ENCODE peak calls at places on chromosomes 1 and 21, in seven cellular contexts. One of them, this sample, is unnamed. For H3K36me3 and H3K4me1, the result is how much of the 10 kb centered on the place peaks cover.

GRCh38 chr1:160665330-160666078 is 18.7 kb upstream of the SLAMF1 start:
- DNase-seq in kidney: peak
- DNase-seq in right lobe of liver: no peak
- DNase-seq in SK-N-SH: no peak
- DNase-seq in GM23338: peak
- DNase-seq in upper lobe of right lung: peak
- DNase-seq in esophagus squamous epithelium: no peak
- DNase-seq in this sample: no peak

GRCh38 chr1:3869751-3870301 is 12.6 kb downstream of the DFFB start:
- DNase-seq in kidney: no peak
- DNase-seq in right lobe of liver: no peak
- DNase-seq in SK-N-SH: no peak
- DNase-seq in GM23338: peak
- DNase-seq in upper lobe of right lung: no peak
- DNase-seq in esophagus squamous epithelium: no peak
- DNase-seq in this sample: peak

GRCh38 chr21:45415943-45416611 is 11.1 kb downstream of the COL18A1 start:
- DNase-seq in kidney: peak
- DNase-seq in right lobe of liver: peak
- DNase-seq in SK-N-SH: no peak
- DNase-seq in GM23338: no peak
- DNase-seq in upper lobe of right lung: no peak
- DNase-seq in esophagus squamous epithelium: no peak
- DNase-seq in this sample: no peak

GRCh38 chr1:185996211-185996610 is 262.0 kb downstream of the HMCN1 start:
- DNase-seq in kidney: no peak
- DNase-seq in right lobe of liver: no peak
- DNase-seq in SK-N-SH: no peak
- DNase-seq in GM23338: no peak
- DNase-seq in upper lobe of right lung: no peak
- DNase-seq in esophagus squamous epithelium: no peak
- DNase-seq in this sample: no peak

GRCh38 chr1:180927348-180927747 is 14.7 kb downstream of the KIAA1614 start:
- DNase-seq in kidney: peak
- DNase-seq in right lobe of liver: peak
- DNase-seq in SK-N-SH: no peak
- DNase-seq in GM23338: no peak
- DNase-seq in upper lobe of right lung: no peak
- DNase-seq in esophagus squamous epithelium: no peak
- DNase-seq in this sample: peak

GRCh38 chr1:201456499-201457309 is 12.3 kb downstream of the PHLDA3 start:
- DNase-seq in kidney: peak
- DNase-seq in right lobe of liver: no peak
- DNase-seq in SK-N-SH: no peak
- DNase-seq in GM23338: no peak
- DNase-seq in upper lobe of right lung: peak
- DNase-seq in esophagus squamous epithelium: no peak
- DNase-seq in this sample: no peak

GRCh38 chr1:109789771-109790170 is 26.0 kb upstream of the EPS8L3 start:
- DNase-seq in kidney: peak
- DNase-seq in right lobe of liver: no peak
- DNase-seq in SK-N-SH: peak
- DNase-seq in GM23338: no peak
- DNase-seq in upper lobe of right lung: peak
- DNase-seq in esophagus squamous epithelium: no peak
- DNase-seq in this sample: no peak

GRCh38 chr1:60388092-60388987 is 314.8 kb upstream of the C1orf87 start:
- DNase-seq in kidney: no peak
- DNase-seq in right lobe of liver: no peak
- DNase-seq in SK-N-SH: no peak
- DNase-seq in GM23338: no peak
- DNase-seq in upper lobe of right lung: no peak
- DNase-seq in esophagus squamous epithelium: no peak
- DNase-seq in this sample: peak

GRCh38 chr1:154955039-154955717 is 721 bp downstream of the PBXIP1 start:
- DNase-seq in kidney: peak
- DNase-seq in right lobe of liver: no peak
- DNase-seq in SK-N-SH: peak
- DNase-seq in GM23338: peak
- DNase-seq in upper lobe of right lung: no peak
- DNase-seq in esophagus squamous epithelium: no peak
- DNase-seq in this sample: peak

GRCh38 chr1:32764826-32765545 is 52.2 kb downstream of the YARS1 start:
- DNase-seq in kidney: peak
- DNase-seq in right lobe of liver: no peak
- DNase-seq in SK-N-SH: peak
- DNase-seq in GM23338: no peak
- DNase-seq in upper lobe of right lung: no peak
- DNase-seq in esophagus squamous epithelium: no peak
- DNase-seq in this sample: peak

GRCh38 chr21:35034203-35034926 is 14.7 kb downstream of the RUNX1 start:
- DNase-seq in kidney: no peak
- DNase-seq in right lobe of liver: no peak
- DNase-seq in SK-N-SH: no peak
- DNase-seq in GM23338: no peak
- DNase-seq in upper lobe of right lung: no peak
- DNase-seq in esophagus squamous epithelium: no peak
- DNase-seq in this sample: no peak

GRCh38 chr1:228842094-228842775 is 107.0 kb downstream of the RHOU start:
- DNase-seq in kidney: peak
- DNase-seq in right lobe of liver: no peak
- DNase-seq in SK-N-SH: peak
- DNase-seq in GM23338: no peak
- DNase-seq in upper lobe of right lung: no peak
- DNase-seq in esophagus squamous epithelium: no peak
- DNase-seq in this sample: peak

GRCh38 chr1:68585371-68585770 is 88.5 kb upstream of the DEPDC1 start:
- DNase-seq in kidney: no peak
- DNase-seq in right lobe of liver: no peak
- DNase-seq in SK-N-SH: no peak
- DNase-seq in GM23338: no peak
- DNase-seq in upper lobe of right lung: no peak
- DNase-seq in esophagus squamous epithelium: no peak
- DNase-seq in this sample: no peak

GRCh38 chr1:145995964-145996432 is 381 bp downstream of the TXNIP start:
- DNase-seq in kidney: no peak
- DNase-seq in right lobe of liver: no peak
- DNase-seq in SK-N-SH: no peak
- DNase-seq in GM23338: peak
- DNase-seq in upper lobe of right lung: no peak
- DNase-seq in esophagus squamous epithelium: no peak
- DNase-seq in this sample: no peak

GRCh38 chr1:53549781-53550180 is 90.6 kb downstream of the DMRTB1 start:
- DNase-seq in kidney: peak
- DNase-seq in right lobe of liver: peak
- DNase-seq in SK-N-SH: no peak
- DNase-seq in GM23338: no peak
- DNase-seq in upper lobe of right lung: peak
- DNase-seq in esophagus squamous epithelium: no peak
- DNase-seq in this sample: no peak

GRCh38 chr1:55702064-55702463 is 486.9 kb upstream of the USP24 start:
- DNase-seq in kidney: no peak
- DNase-seq in right lobe of liver: no peak
- DNase-seq in SK-N-SH: peak
- DNase-seq in GM23338: peak
- DNase-seq in upper lobe of right lung: no peak
- DNase-seq in esophagus squamous epithelium: no peak
- DNase-seq in this sample: no peak

GRCh38 chr21:34700605-34701004 is 31.8 kb downstream of the CLIC6 start:
- DNase-seq in kidney: peak
- DNase-seq in right lobe of liver: no peak
- DNase-seq in SK-N-SH: no peak
- DNase-seq in GM23338: no peak
- DNase-seq in upper lobe of right lung: peak
- DNase-seq in esophagus squamous epithelium: no peak
- DNase-seq in this sample: no peak

GRCh38 chr1:246820666-246821065 is 96.5 kb downstream of the SCCPDH start:
- DNase-seq in kidney: no peak
- DNase-seq in right lobe of liver: no peak
- DNase-seq in SK-N-SH: no peak
- DNase-seq in GM23338: no peak
- DNase-seq in upper lobe of right lung: no peak
- DNase-seq in esophagus squamous epithelium: no peak
- DNase-seq in this sample: no peak

GRCh38 chr1:151613275-151613867 is 1.5 kb downstream of the SNX27 start:
- DNase-seq in kidney: no peak
- DNase-seq in right lobe of liver: no peak
- DNase-seq in SK-N-SH: peak
- DNase-seq in GM23338: peak
- DNase-seq in upper lobe of right lung: no peak
- DNase-seq in esophagus squamous epithelium: no peak
- DNase-seq in this sample: no peak

GRCh38 chr21:37770496-37770895 is 145.8 kb downstream of the KCNJ6 start:
- DNase-seq in kidney: no peak
- DNase-seq in right lobe of liver: no peak
- DNase-seq in SK-N-SH: no peak
- DNase-seq in GM23338: no peak
- DNase-seq in upper lobe of right lung: no peak
- DNase-seq in esophagus squamous epithelium: no peak
- DNase-seq in this sample: no peak

GRCh38 chr1:86356247-86356646 is 39.9 kb downstream of the ODF2L start:
- DNase-seq in kidney: no peak
- DNase-seq in right lobe of liver: no peak
- DNase-seq in SK-N-SH: no peak
- DNase-seq in GM23338: peak
- DNase-seq in upper lobe of right lung: no peak
- DNase-seq in esophagus squamous epithelium: no peak
- DNase-seq in this sample: no peak

GRCh38 chr1:243435824-243436223 is 180.0 kb downstream of the SDCCAG8 start:
- DNase-seq in kidney: no peak
- DNase-seq in right lobe of liver: no peak
- DNase-seq in SK-N-SH: no peak
- DNase-seq in GM23338: no peak
- DNase-seq in upper lobe of right lung: no peak
- DNase-seq in esophagus squamous epithelium: no peak
- DNase-seq in this sample: no peak

GRCh38 chr1:67214420-67215174 is 48.3 kb downstream of the IL23R start:
- DNase-seq in kidney: no peak
- DNase-seq in right lobe of liver: no peak
- DNase-seq in SK-N-SH: no peak
- DNase-seq in GM23338: peak
- DNase-seq in upper lobe of right lung: no peak
- DNase-seq in esophagus squamous epithelium: no peak
- DNase-seq in this sample: peak

GRCh38 chr1:235984041-235984820 is 80.7 kb downstream of the NID1 start:
- DNase-seq in kidney: no peak
- DNase-seq in right lobe of liver: no peak
- DNase-seq in SK-N-SH: no peak
- DNase-seq in GM23338: no peak
- DNase-seq in upper lobe of right lung: no peak
- DNase-seq in esophagus squamous epithelium: no peak
- DNase-seq in this sample: no peak
- H3K36me3 ChIP-seq in kidney: under half
- H3K36me3 ChIP-seq in right lobe of liver: under half
- H3K36me3 ChIP-seq in SK-N-SH: under half
- H3K36me3 ChIP-seq in GM23338: under half
- H3K36me3 ChIP-seq in upper lobe of right lung: under half
- H3K36me3 ChIP-seq in esophagus squamous epithelium: under half
- H3K36me3 ChIP-seq in this sample: under half

GRCh38 chr1:114286179-114286578 is 132.5 kb upstream of the SYT6 start:
- DNase-seq in kidney: no peak
- DNase-seq in right lobe of liver: no peak
- DNase-seq in SK-N-SH: no peak
- DNase-seq in GM23338: peak
- DNase-seq in upper lobe of right lung: no peak
- DNase-seq in esophagus squamous epithelium: no peak
- DNase-seq in this sample: no peak
- TF ChIP-seq CTCF in kidney: no peak
- TF ChIP-seq CTCF in right lobe of liver: no peak
- TF ChIP-seq CTCF in SK-N-SH: no peak
- TF ChIP-seq CTCF in GM23338: no peak
- TF ChIP-seq CTCF in upper lobe of right lung: no peak
- TF ChIP-seq CTCF in esophagus squamous epithelium: no peak
- TF ChIP-seq CTCF in this sample: no peak

GRCh38 chr1:64955093-64956066 is 11.0 kb downstream of the JAK1 start:
- DNase-seq in kidney: no peak
- DNase-seq in right lobe of liver: no peak
- DNase-seq in SK-N-SH: no peak
- DNase-seq in GM23338: peak
- DNase-seq in upper lobe of right lung: no peak
- DNase-seq in esophagus squamous epithelium: no peak
- DNase-seq in this sample: no peak

GRCh38 chr1:64950284-64950809 is 16.0 kb downstream of the JAK1 start:
- DNase-seq in kidney: no peak
- DNase-seq in right lobe of liver: no peak
- DNase-seq in SK-N-SH: no peak
- DNase-seq in GM23338: no peak
- DNase-seq in upper lobe of right lung: no peak
- DNase-seq in esophagus squamous epithelium: no peak
- DNase-seq in this sample: no peak

GRCh38 chr1:64948905-64949833 is 17.2 kb downstream of the JAK1 start:
- DNase-seq in kidney: no peak
- DNase-seq in right lobe of liver: no peak
- DNase-seq in SK-N-SH: no peak
- DNase-seq in GM23338: peak
- DNase-seq in upper lobe of right lung: no peak
- DNase-seq in esophagus squamous epithelium: no peak
- DNase-seq in this sample: no peak

GRCh38 chr1:64953241-64953640 is 13.1 kb downstream of the JAK1 start:
- DNase-seq in kidney: no peak
- DNase-seq in right lobe of liver: no peak
- DNase-seq in SK-N-SH: no peak
- DNase-seq in GM23338: no peak
- DNase-seq in upper lobe of right lung: no peak
- DNase-seq in esophagus squamous epithelium: no peak
- DNase-seq in this sample: no peak

DNA sequence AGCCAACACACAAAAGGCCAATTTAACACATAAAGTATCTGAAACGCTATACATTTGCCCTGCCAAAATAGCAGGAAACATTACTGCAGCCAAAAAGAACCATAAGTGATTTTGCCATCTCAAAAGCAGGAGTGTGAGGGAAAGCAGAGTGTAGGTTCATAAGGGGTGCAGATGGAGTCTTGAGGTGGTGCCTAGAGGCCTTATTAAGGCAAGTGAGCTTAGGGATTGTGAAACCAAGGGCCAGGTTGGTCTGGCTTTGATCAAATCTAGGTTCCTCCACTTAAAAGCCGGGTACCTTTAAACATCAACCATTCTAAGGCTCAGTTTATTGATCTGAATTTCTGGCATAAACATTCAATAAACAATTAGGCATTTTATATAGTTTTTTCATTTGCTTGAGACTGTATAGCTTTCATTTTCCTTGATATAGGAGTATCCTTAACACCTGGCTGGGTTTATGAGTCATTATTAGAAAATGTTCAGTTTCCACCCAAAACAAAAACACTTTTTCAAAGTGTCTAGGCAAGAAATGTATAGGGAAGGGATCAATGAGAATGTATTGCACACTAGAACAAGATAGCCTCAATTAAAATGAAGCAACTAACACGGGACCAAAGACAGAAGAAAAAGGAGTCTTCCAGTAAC is 14.2 kb downstream of the JAK1 start:
- DNase-seq in kidney: no peak
- DNase-seq in right lobe of liver: no peak
- DNase-seq in SK-N-SH: no peak
- DNase-seq in GM23338: no peak
- DNase-seq in upper lobe of right lung: no peak
- DNase-seq in esophagus squamous epithelium: no peak
- DNase-seq in this sample: no peak
- H3K4me1 ChIP-seq in kidney: under half
- H3K4me1 ChIP-seq in right lobe of liver: under half
- H3K4me1 ChIP-seq in SK-N-SH: under half
- H3K4me1 ChIP-seq in GM23338: under half
- H3K4me1 ChIP-seq in upper lobe of right lung: half or more
- H3K4me1 ChIP-seq in esophagus squamous epithelium: half or more
- H3K4me1 ChIP-seq in this sample: under half

GRCh38 chr1:16944038-16944437 is 22.3 kb downstream of the CROCC start:
- DNase-seq in kidney: peak
- DNase-seq in right lobe of liver: no peak
- DNase-seq in SK-N-SH: no peak
- DNase-seq in GM23338: no peak
- DNase-seq in upper lobe of right lung: no peak
- DNase-seq in esophagus squamous epithelium: no peak
- DNase-seq in this sample: no peak
- H3K36me3 ChIP-seq in kidney: under half
- H3K36me3 ChIP-seq in right lobe of liver: under half
- H3K36me3 ChIP-seq in SK-N-SH: under half
- H3K36me3 ChIP-seq in GM23338: under half
- H3K36me3 ChIP-seq in upper lobe of right lung: under half
- H3K36me3 ChIP-seq in esophagus squamous epithelium: half or more
- H3K36me3 ChIP-seq in this sample: under half